ENCODE peak calls at places on chromosomes 5 and 9, in nine cellular contexts. S is IMR-90, Z is stomach, Q is spleen, J is lower leg skin, W is body of pancreas, N is H54, A is ovary, C is vagina. G is an unnamed sample.

GRCh38 chr9:124260769-124261603 is 3.2 kb downstream of the NEK6 start:
- DNase-seq in S (peak; percentile 69), Z (peak; percentile 40), Q (peak; percentile 82), J (no peak), W (peak; percentile 38), N (peak; percentile 86), A (no peak), C (no peak), G (no peak)

GRCh38 chr5:67972027-67972822 is 243.3 kb upstream of the PIK3R1 start:
- DNase-seq in S (no peak), Z (no peak), Q (no peak), J (no peak), W (no peak), N (no peak), A (no peak), C (no peak), G (no peak)

GRCh38 chr9:15403155-15403554 is 19.5 kb upstream of the SNAPC3 start:
- DNase-seq in S (no peak), Z (no peak), Q (no peak), J (peak; percentile 10), W (peak; percentile 20), N (peak; percentile 41), A (no peak), C (no peak), G (no peak)

GRCh38 chr9:16143947-16144890 is 591.4 kb downstream of the CCDC171 start:
- DNase-seq in S (no peak), Z (no peak), Q (no peak), J (peak; percentile 70), W (no peak), N (no peak), A (no peak), C (no peak), G (peak; percentile 67)

GRCh38 chr5:12522116-12522515 is 617.9 kb upstream of the CTNND2 start:
- DNase-seq in S (no peak), Z (no peak), Q (no peak), J (no peak), W (no peak), N (no peak), A (no peak), C (no peak), G (no peak)

GRCh38 chr5:43386960-43387362 is 25.2 kb downstream of the CCL28 start:
- DNase-seq in S (peak; percentile 16), Z (no peak), Q (no peak), J (no peak), W (no peak), N (no peak), A (no peak), C (no peak), G (no peak)

GRCh38 chr9:96618209-96619108 is 1.2 kb downstream of the CDC14B start:
- DNase-seq in S (peak; percentile 54), Z (peak; percentile 52), Q (no peak), J (peak; percentile 91), W (peak; percentile 66), N (peak; percentile 96), A (peak; percentile 37), C (no peak), G (no peak)

GRCh38 chr5:98713027-98713426 is 60.4 kb upstream of the RGMB start:
- DNase-seq in S (peak; percentile 77), Z (no peak), Q (no peak), J (no peak), W (no peak), N (no peak), A (no peak), C (no peak), G (no peak)

GRCh38 chr9:134063088-134063875 is 4.5 kb downstream of the BRD3 start:
- DNase-seq in S (no peak), Z (peak; percentile 18), Q (peak; percentile 70), J (peak; percentile 78), W (no peak), N (no peak), A (no peak), C (no peak), G (no peak)

GRCh38 chr5:5981562-5981961 is 396.8 kb downstream of the MED10 start:
- DNase-seq in S (no peak), Z (no peak), Q (no peak), J (no peak), W (no peak), N (no peak), A (no peak), C (peak; percentile 34), G (no peak)

GRCh38 chr5:167790462-167791260 is 500.8 kb upstream of the WWC1 start:
- DNase-seq in S (peak; percentile 25), Z (no peak), Q (no peak), J (no peak), W (no peak), N (no peak), A (no peak), C (no peak), G (no peak)

GRCh38 chr5:128462330-128462729 is 75.7 kb downstream of the FBN2 start:
- DNase-seq in S (no peak), Z (no peak), Q (no peak), J (no peak), W (no peak), N (no peak), A (no peak), C (no peak), G (no peak)

GRCh38 chr5:55407059-55407684 is 99.4 kb downstream of the MTREX start:
- DNase-seq in S (peak; percentile 64), Z (no peak), Q (no peak), J (no peak), W (peak; percentile 45), N (no peak), A (no peak), C (no peak), G (no peak)

GRCh38 chr5:157516016-157516415 is 56.0 kb downstream of the NIPAL4 start:
- DNase-seq in S (peak; percentile 94), Z (no peak), Q (no peak), J (no peak), W (no peak), N (peak; percentile 76), A (peak; percentile 29), C (no peak), G (no peak)

GRCh38 chr5:72137826-72138409 is 30.6 kb downstream of the MAP1B start:
- DNase-seq in S (no peak), Z (no peak), Q (no peak), J (no peak), W (no peak), N (no peak), A (no peak), C (no peak), G (no peak)

GRCh38 chr9:110152704-110153374 is 55.1 kb downstream of the C9orf152 start:
- DNase-seq in S (peak; percentile 72), Z (no peak), Q (no peak), J (no peak), W (no peak), N (no peak), A (no peak), C (no peak), G (no peak)

GRCh38 chr5:171412186-171412585 is 7.3 kb upstream of the FGF18 start:
- DNase-seq in S (no peak), Z (no peak), Q (no peak), J (no peak), W (no peak), N (no peak), A (no peak), C (no peak), G (no peak)

GRCh38 chr5:171416160-171417049 is 3.0 kb upstream of the FGF18 start:
- DNase-seq in S (no peak), Z (no peak), Q (no peak), J (peak; percentile 36), W (no peak), N (no peak), A (no peak), C (no peak), G (no peak)

GRCh38 chr5:171409164-171410136 is 10.0 kb upstream of the FGF18 start:
- DNase-seq in S (no peak), Z (no peak), Q (no peak), J (peak; percentile 32), W (no peak), N (no peak), A (no peak), C (no peak), G (no peak)

GRCh38 chr5:171415115-171415730 is 4.2 kb upstream of the FGF18 start:
- DNase-seq in S (peak; percentile 63), Z (no peak), Q (no peak), J (peak; percentile 43), W (no peak), N (no peak), A (no peak), C (no peak), G (peak; percentile 3)

GRCh38 chr5:171413153-171413910 is 6.1 kb upstream of the FGF18 start:
- DNase-seq in S (no peak), Z (no peak), Q (no peak), J (no peak), W (no peak), N (no peak), A (no peak), C (no peak), G (no peak)
- TF ChIP-seq POLR2A in S (no peak), Z (no peak), Q (no peak), J (no peak), W (no peak), N (no peak), A (no peak), C (no peak), G (no peak)

GRCh38 chr5:149488645-149489306 is 62.5 kb downstream of the CSNK1A1 start:
- DNase-seq in S (no peak), Z (no peak), Q (no peak), J (no peak), W (no peak), N (no peak), A (no peak), C (no peak), G (no peak)
- TF ChIP-seq POLR2A in S (no peak), Z (no peak), Q (no peak), J (no peak), W (no peak), N (no peak), A (no peak), C (no peak), G (no peak)

DNA sequence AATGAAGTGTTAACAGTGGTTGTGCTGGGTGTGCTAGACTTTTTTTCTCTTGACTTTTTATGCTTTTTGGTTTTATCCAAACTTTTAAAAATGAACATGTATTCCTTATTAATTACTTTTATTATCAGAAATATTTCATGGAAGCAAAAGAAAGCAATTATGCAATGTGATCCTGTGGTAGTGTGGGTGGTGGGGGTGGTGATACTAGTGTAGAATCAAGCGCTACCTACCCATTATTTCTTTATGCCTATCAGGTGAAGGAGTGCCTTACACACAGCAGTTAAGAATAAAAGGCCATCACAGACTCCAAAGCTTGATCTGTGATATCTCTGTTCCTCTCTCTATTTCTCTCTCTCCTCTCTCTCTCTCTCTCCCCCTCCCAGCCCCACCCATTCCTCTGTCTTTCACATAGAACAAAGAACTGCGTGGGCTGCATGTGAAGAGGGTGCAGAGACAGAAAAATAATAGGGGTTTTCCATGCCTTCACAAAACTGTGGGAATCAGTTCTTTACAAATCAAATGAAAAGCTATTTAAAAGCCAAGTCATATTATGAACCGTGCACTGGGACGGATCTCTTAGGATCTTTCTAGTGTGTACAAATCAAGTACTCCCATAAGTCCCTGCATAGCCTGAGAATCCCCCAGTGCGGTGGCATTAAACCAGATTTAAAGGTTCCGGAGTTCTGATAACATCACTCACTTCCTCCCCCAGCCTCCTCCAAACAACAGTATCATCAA is 351.2 kb downstream of the RAB3C start:
- DNase-seq in S (no peak), Z (no peak), Q (no peak), J (no peak), W (no peak), N (no peak), A (no peak), C (no peak), G (no peak)
- TF ChIP-seq POLR2A in S (no peak), Z (no peak), Q (no peak), J (no peak), W (no peak), N (no peak), A (no peak), C (no peak), G (no peak)

GRCh38 chr5:39373797-39374196 is 9.5 kb upstream of the C9 start:
- DNase-seq in S (no peak), Z (no peak), Q (no peak), J (no peak), W (no peak), N (no peak), A (no peak), C (no peak), G (no peak)
- TF ChIP-seq POLR2A in S (no peak), Z (no peak), Q (no peak), J (no peak), W (peak; percentile 17), N (no peak), A (no peak), C (no peak), G (no peak)

G was measured in breast epithelium.